ENCODE peak calls at places on chromosomes 2 and 18, in seven cellular contexts. M, L, I, J, R, Z and N are unnamed samples.

GRCh38 chr2:200302940-200303727 is 3.4 kb upstream of the SPATS2L start:
- DNase-seq in R (no peak), I (no peak), J (no peak), L (no peak), Z (no peak), M (no peak), N (no peak)

GRCh38 chr2:54370405-54371104 is 85.6 kb upstream of the SPTBN1 start:
- DNase-seq in Z (no peak), J (no peak), R (no peak), I (no peak), L (no peak), M (no peak), N (no peak)

GRCh38 chr2:177392373-177393246 is at the start of gene AGPS:
- DNase-seq in M (peak; percentile 57), R (no peak), I (peak; percentile 72), L (peak; percentile 87), Z (peak; percentile 53), J (peak; percentile 62), N (peak; percentile 91)

GRCh38 chr18:6950641-6951040 is 167.0 kb downstream of the LAMA1 start:
- DNase-seq in I (no peak), M (no peak), R (no peak), L (no peak), J (no peak), Z (no peak), N (peak; percentile 26)

GRCh38 chr2:18830962-18831361 is 241.6 kb upstream of the NT5C1B start:
- DNase-seq in I (no peak), J (no peak), Z (no peak), R (no peak), M (no peak), L (no peak), N (no peak)

GRCh38 chr2:226414313-226414712 is 385.3 kb downstream of the IRS1 start:
- DNase-seq in J (no peak), Z (peak; percentile 43), M (no peak), L (no peak), I (no peak), R (no peak), N (peak; percentile 10)

GRCh38 chr2:232134939-232135338 is 173.4 kb downstream of the DIS3L2 start:
- DNase-seq in J (no peak), I (no peak), R (no peak), Z (no peak), M (no peak), L (no peak), N (no peak)

GRCh38 chr2:241640165-241640795 is 2.8 kb downstream of the ATG4B start:
- DNase-seq in I (no peak), R (no peak), L (no peak), M (no peak), Z (no peak), J (no peak), N (no peak)

GRCh38 chr2:45874324-45874723 is 222.8 kb downstream of the PRKCE start:
- DNase-seq in Z (no peak), J (no peak), I (no peak), R (no peak), M (no peak), L (peak; percentile 47), N (no peak)

GRCh38 chr2:11433875-11434274 is 32.1 kb downstream of the E2F6 start:
- DNase-seq in J (no peak), L (no peak), M (no peak), Z (no peak), I (no peak), R (no peak), N (no peak)

GRCh38 chr2:69387770-69388481 is 899 bp upstream of the GFPT1 start:
- DNase-seq in I (no peak), J (no peak), Z (peak; percentile 11), M (no peak), L (no peak), R (no peak), N (peak; percentile 71)

GRCh38 chr18:63374520-63374919 is 7.5 kb upstream of the KDSR start:
- DNase-seq in I (no peak), M (no peak), L (no peak), J (no peak), Z (peak; percentile 93), R (no peak), N (no peak)

GRCh38 chr2:195563857-195564512 is 93.0 kb upstream of the SLC39A10 start:
- DNase-seq in I (no peak), M (no peak), Z (peak; percentile 89), R (no peak), J (no peak), L (no peak), N (no peak)

GRCh38 chr2:42089340-42089925 is 41.6 kb downstream of the PKDCC start:
- DNase-seq in I (no peak), R (peak; percentile 49), Z (peak; percentile 57), J (peak; percentile 57), L (peak; percentile 53), M (peak; percentile 22), N (peak; percentile 79)

GRCh38 chr2:240296104-240296406 is 139.4 kb upstream of the GPC1 start:
- DNase-seq in R (no peak), J (no peak), L (no peak), Z (no peak), I (no peak), M (no peak), N (no peak)

GRCh38 chr2:130896813-130897212 is 60.1 kb downstream of the ARHGEF4 start:
- DNase-seq in Z (no peak), I (no peak), R (no peak), M (no peak), J (no peak), L (no peak), N (no peak)

GRCh38 chr2:235614900-235615712 is 121.3 kb downstream of the AGAP1 start:
- DNase-seq in L (peak; percentile 48), J (no peak), Z (peak; percentile 93), R (no peak), M (no peak), I (no peak), N (peak; percentile 47)

GRCh38 chr2:236338495-236339184 is 74.4 kb upstream of the ASB18 start:
- DNase-seq in J (no peak), L (peak; percentile 38), Z (no peak), R (no peak), I (no peak), M (no peak), N (peak; percentile 82)

GRCh38 chr2:241009601-241010530 is 11.4 kb downstream of the SNED1 start:
- DNase-seq in J (no peak), L (peak; percentile 97), M (no peak), R (no peak), I (no peak), Z (peak; percentile 89), N (peak; percentile 84)

GRCh38 chr2:29640360-29640759 is 281.0 kb downstream of the ALK start:
- DNase-seq in M (no peak), J (no peak), Z (no peak), I (no peak), L (no peak), R (no peak), N (no peak)

GRCh38 chr2:238270606-238271005 is 17.8 kb downstream of the PER2 start:
- DNase-seq in L (no peak), M (no peak), R (no peak), Z (no peak), J (no peak), I (no peak), N (no peak)

GRCh38 chr18:22912149-22912548 is 21.0 kb upstream of the RBBP8 start:
- DNase-seq in L (no peak), I (no peak), R (no peak), Z (no peak), J (no peak), M (no peak), N (no peak)

GRCh38 chr18:48490641-48491040 is 48.2 kb upstream of the CTIF start:
- DNase-seq in Z (no peak), L (peak; percentile 59), J (no peak), R (no peak), M (no peak), I (no peak), N (no peak)

GRCh38 chr2:20419007-20419576 is 27.8 kb upstream of the RHOB start:
- DNase-seq in L (no peak), M (no peak), R (no peak), Z (peak; percentile 82), I (no peak), J (no peak), N (peak; percentile 75)

GRCh38 chr2:28030600-28030999 is 140.1 kb downstream of the BABAM2 start:
- DNase-seq in J (no peak), I (no peak), M (no peak), R (no peak), Z (no peak), L (no peak), N (no peak)

GRCh38 chr2:217929757-217930707 is 72.8 kb downstream of the TNS1 start:
- DNase-seq in J (no peak), M (no peak), I (no peak), Z (peak; percentile 65), R (no peak), L (peak; percentile 53), N (no peak)